ENCODE peak calls at places on chromosomes 3 and 15, in six cellular contexts. L is cerebellar cortex, T is T-helper 17 cell, X is mesendoderm, P is nephron progenitor cell, G is RPMI8226. H is an unnamed sample.

GRCh38 chr15:75955720-75956119 is 52.0 kb downstream of the FBXO22 start:
- DNase-seq in G (no peak), L (no peak), P (no peak), T (no peak), X (no peak), H (no peak)

GRCh38 chr3:192042116-192042515 is 581.2 kb downstream of the PYDC2 start:
- DNase-seq in X (no peak), T (no peak), L (no peak), P (no peak), G (peak), H (no peak)

GRCh38 chr15:68567345-68567744 is 11.4 kb upstream of the CORO2B start:
- DNase-seq in X (peak), T (no peak), L (no peak), G (no peak), P (no peak), H (no peak)

GRCh38 chr3:12420393-12420792 is 63.9 kb upstream of the TSEN2 start:
- DNase-seq in X (no peak), L (no peak), G (no peak), T (no peak), P (no peak), H (no peak)

GRCh38 chr3:77319711-77320110 is 279.8 kb downstream of the ROBO2 start:
- DNase-seq in X (peak), G (no peak), T (no peak), P (no peak), L (no peak), H (peak)

GRCh38 chr3:11185564-11186317 is 31.4 kb downstream of the HRH1 start:
- DNase-seq in P (no peak), T (no peak), G (no peak), L (no peak), X (no peak), H (peak)

GRCh38 chr3:162764672-162765071 is 1268.1 kb downstream of the OTOL1 start:
- DNase-seq in T (no peak), P (no peak), X (no peak), G (no peak), L (no peak), H (no peak)

GRCh38 chr15:73244333-73244732 is 124.4 kb downstream of the HCN4 start:
- DNase-seq in L (peak), X (peak), T (peak), G (peak), P (no peak), H (no peak)

GRCh38 chr3:185837409-185837808 is 12.6 kb upstream of the IGF2BP2 start:
- DNase-seq in L (no peak), X (no peak), G (no peak), P (no peak), T (no peak), H (peak)

GRCh38 chr15:53757906-53758305 is 1.6 kb downstream of the WDR72 start:
- DNase-seq in L (no peak), X (no peak), G (no peak), T (no peak), P (peak), H (no peak)

GRCh38 chr3:136186330-136186729 is 9.8 kb downstream of the MSL2 start:
- DNase-seq in T (no peak), P (no peak), L (no peak), X (no peak), G (peak), H (no peak)